ENCODE peak calls at places on chromosomes 3 and 15, in ten cellular contexts. One of them, this sample, is unnamed.

GRCh38 chr3:97942801-97943546 is 29.3 kb downstream of the RIOX2 start:
- DNase-seq in vagina: no peak
- DNase-seq in transverse colon: no peak
- DNase-seq in suprapubic skin: no peak
- DNase-seq in prostate gland: no peak
- DNase-seq in K562: no peak
- DNase-seq in GM12892: no peak
- DNase-seq in stomach: no peak
- DNase-seq in sigmoid colon: no peak
- DNase-seq in HCT116: no peak
- DNase-seq in this sample: no peak

GRCh38 chr3:148757238-148757930 is 59.7 kb downstream of the AGTR1 start:
- DNase-seq in prostate gland: no peak
- DNase-seq in stomach: no peak
- DNase-seq in transverse colon: no peak
- DNase-seq in GM12892: no peak
- DNase-seq in HCT116: no peak
- DNase-seq in K562: no peak
- DNase-seq in vagina: no peak
- DNase-seq in suprapubic skin: no peak
- DNase-seq in sigmoid colon: no peak
- DNase-seq in this sample: no peak

GRCh38 chr3:148681080-148681479 is 16.6 kb upstream of the AGTR1 start:
- DNase-seq in GM12892: no peak
- DNase-seq in vagina: no peak
- DNase-seq in suprapubic skin: no peak
- DNase-seq in stomach: no peak
- DNase-seq in prostate gland: no peak
- DNase-seq in HCT116: peak
- DNase-seq in sigmoid colon: no peak
- DNase-seq in K562: no peak
- DNase-seq in transverse colon: no peak
- DNase-seq in this sample: no peak

GRCh38 chr3:159914421-159914820 is 74.2 kb upstream of the IL12A start:
- DNase-seq in prostate gland: no peak
- DNase-seq in sigmoid colon: no peak
- DNase-seq in suprapubic skin: no peak
- DNase-seq in stomach: no peak
- DNase-seq in K562: no peak
- DNase-seq in GM12892: no peak
- DNase-seq in vagina: no peak
- DNase-seq in transverse colon: no peak
- DNase-seq in HCT116: no peak
- DNase-seq in this sample: no peak

GRCh38 chr3:146732325-146732724 is 127.2 kb upstream of the PLSCR5 start:
- DNase-seq in prostate gland: no peak
- DNase-seq in GM12892: no peak
- DNase-seq in HCT116: no peak
- DNase-seq in transverse colon: no peak
- DNase-seq in vagina: no peak
- DNase-seq in sigmoid colon: no peak
- DNase-seq in stomach: no peak
- DNase-seq in suprapubic skin: no peak
- DNase-seq in K562: no peak
- DNase-seq in this sample: no peak

GRCh38 chr3:113758389-113759029 is 11.7 kb downstream of the ATP6V1A start:
- DNase-seq in stomach: no peak
- DNase-seq in sigmoid colon: no peak
- DNase-seq in vagina: no peak
- DNase-seq in GM12892: no peak
- DNase-seq in HCT116: no peak
- DNase-seq in K562: no peak
- DNase-seq in prostate gland: no peak
- DNase-seq in suprapubic skin: no peak
- DNase-seq in transverse colon: no peak
- DNase-seq in this sample: no peak

GRCh38 chr3:184336484-184337230 is 743 bp upstream of the FAM131A start:
- DNase-seq in sigmoid colon: peak
- DNase-seq in stomach: peak
- DNase-seq in prostate gland: peak
- DNase-seq in suprapubic skin: no peak
- DNase-seq in transverse colon: peak
- DNase-seq in HCT116: no peak
- DNase-seq in K562: peak
- DNase-seq in vagina: no peak
- DNase-seq in GM12892: no peak
- DNase-seq in this sample: no peak

GRCh38 chr3:139846729-139847128 is 88.3 kb upstream of the CLSTN2 start:
- DNase-seq in K562: no peak
- DNase-seq in GM12892: no peak
- DNase-seq in HCT116: no peak
- DNase-seq in sigmoid colon: no peak
- DNase-seq in suprapubic skin: no peak
- DNase-seq in transverse colon: no peak
- DNase-seq in stomach: no peak
- DNase-seq in prostate gland: no peak
- DNase-seq in vagina: no peak
- DNase-seq in this sample: no peak

GRCh38 chr3:184289426-184289938 is 9.6 kb upstream of the PSMD2 start:
- DNase-seq in transverse colon: peak
- DNase-seq in vagina: no peak
- DNase-seq in sigmoid colon: no peak
- DNase-seq in K562: peak
- DNase-seq in prostate gland: peak
- DNase-seq in suprapubic skin: no peak
- DNase-seq in HCT116: peak
- DNase-seq in GM12892: peak
- DNase-seq in stomach: peak
- DNase-seq in this sample: peak

GRCh38 chr15:31551323-31551722 is 224.7 kb downstream of the KLF13 start:
- DNase-seq in sigmoid colon: no peak
- DNase-seq in transverse colon: no peak
- DNase-seq in stomach: no peak
- DNase-seq in vagina: no peak
- DNase-seq in GM12892: no peak
- DNase-seq in K562: no peak
- DNase-seq in HCT116: no peak
- DNase-seq in prostate gland: no peak
- DNase-seq in suprapubic skin: no peak
- DNase-seq in this sample: no peak

DNA sequence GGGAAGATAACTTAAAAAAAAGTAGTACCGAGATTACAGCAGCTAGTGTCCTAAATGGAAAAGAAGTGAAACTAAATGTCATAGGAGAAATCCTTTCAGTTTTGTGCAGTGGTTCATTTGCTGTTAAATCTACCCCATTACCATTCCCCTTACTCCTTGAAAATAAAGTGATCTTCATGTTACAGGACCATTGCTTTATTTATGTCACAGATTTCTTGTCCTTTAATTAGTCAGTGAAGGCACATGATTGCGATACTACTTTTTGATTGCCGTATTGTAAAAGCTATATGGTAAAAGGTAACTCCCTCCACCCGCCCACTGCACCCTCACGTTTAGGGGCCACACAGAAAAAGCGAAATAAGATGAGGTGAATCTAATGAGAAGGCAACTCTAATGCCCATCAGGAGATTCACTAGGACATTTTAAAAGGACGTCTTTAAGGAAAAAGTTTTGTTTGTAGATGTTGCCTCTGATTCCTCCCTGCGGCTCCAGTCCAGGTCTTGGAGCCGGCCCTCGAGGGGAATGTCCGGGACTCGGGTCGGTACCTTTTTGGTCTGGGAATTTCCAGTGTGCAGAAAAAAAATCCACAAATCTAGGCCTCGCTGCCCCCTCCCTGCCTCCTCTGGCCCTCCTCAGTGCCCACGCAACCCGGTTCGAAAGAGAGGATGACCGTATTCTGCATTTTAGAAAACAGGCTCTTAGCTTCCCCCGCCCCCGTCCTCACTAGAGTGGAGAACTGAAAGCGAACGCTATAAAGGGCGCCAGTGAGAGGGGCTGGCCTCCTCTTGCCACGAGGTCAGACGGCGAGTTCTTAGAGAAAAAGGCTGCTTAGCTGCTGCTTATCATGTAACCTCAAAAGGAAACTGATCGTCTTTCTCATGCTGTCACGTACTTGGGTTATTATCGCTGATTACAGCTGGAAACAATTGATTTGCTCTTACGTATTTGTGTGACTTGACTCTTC is 21.8 kb upstream of the NFKBIZ start:
- DNase-seq in HCT116: peak
- DNase-seq in transverse colon: peak
- DNase-seq in vagina: no peak
- DNase-seq in GM12892: peak
- DNase-seq in prostate gland: peak
- DNase-seq in stomach: peak
- DNase-seq in suprapubic skin: peak
- DNase-seq in sigmoid colon: peak
- DNase-seq in K562: peak
- DNase-seq in this sample: no peak
- TF ChIP-seq POLR2AphosphoS5 in HCT116: peak
- TF ChIP-seq POLR2AphosphoS5 in transverse colon: peak
- TF ChIP-seq POLR2AphosphoS5 in vagina: no peak
- TF ChIP-seq POLR2AphosphoS5 in GM12892: peak
- TF ChIP-seq POLR2AphosphoS5 in prostate gland: peak
- TF ChIP-seq POLR2AphosphoS5 in stomach: peak
- TF ChIP-seq POLR2AphosphoS5 in suprapubic skin: no peak
- TF ChIP-seq POLR2AphosphoS5 in sigmoid colon: peak
- TF ChIP-seq POLR2AphosphoS5 in K562: no peak
- TF ChIP-seq POLR2AphosphoS5 in this sample: peak

DNA sequence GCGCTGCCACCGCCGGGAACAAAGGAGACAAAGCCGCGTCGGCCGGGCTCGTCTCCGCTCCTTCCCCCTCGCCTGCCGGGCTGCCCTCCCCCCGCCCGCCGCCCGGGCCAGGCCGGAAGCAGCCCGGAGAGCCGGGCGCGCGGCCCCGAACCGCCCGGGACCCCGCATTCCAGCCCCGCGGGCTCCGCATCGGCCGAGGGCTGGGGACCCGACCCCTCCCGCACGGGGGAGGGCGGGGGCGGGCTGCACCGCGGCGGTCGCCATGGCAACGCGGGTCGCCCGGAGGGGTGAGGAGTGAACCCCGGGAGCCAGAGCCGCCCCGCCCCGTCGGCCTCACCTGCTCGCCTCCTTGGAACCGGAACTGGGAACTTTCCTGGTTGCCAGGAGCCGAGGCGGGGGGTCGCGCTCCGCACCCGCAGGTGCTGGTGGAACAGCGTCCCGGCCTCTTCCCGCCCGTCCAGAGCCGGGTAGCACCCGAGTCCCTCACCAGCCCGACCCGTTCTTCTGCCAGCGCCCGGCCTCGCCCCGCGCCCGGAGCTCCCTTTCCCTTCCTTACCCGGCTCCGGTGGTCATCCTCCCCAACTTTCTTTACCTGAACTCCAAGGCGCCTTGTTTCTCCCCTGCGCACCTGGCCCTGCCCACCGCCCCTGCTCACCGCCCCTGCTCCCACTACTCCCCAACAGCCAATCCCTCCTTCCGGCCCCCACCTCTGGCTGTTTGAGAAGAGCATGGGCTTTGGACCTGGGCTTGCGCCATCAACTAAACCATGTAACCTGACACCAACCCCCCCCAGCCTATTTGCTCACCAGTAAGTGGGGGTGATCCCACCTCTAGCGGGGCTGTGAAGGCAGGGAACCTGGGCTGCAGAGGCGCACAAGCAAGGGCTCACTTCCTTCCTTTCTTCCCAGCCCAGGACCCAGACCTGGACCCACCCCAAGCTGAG is at the start of gene PLXNB1:
- DNase-seq in HCT116: no peak
- DNase-seq in transverse colon: peak
- DNase-seq in K562: peak
- DNase-seq in prostate gland: peak
- DNase-seq in vagina: no peak
- DNase-seq in stomach: peak
- DNase-seq in sigmoid colon: peak
- DNase-seq in suprapubic skin: peak
- DNase-seq in GM12892: peak
- DNase-seq in this sample: peak
- TF ChIP-seq POLR2A in HCT116: no peak
- TF ChIP-seq POLR2A in transverse colon: peak
- TF ChIP-seq POLR2A in K562: peak
- TF ChIP-seq POLR2A in prostate gland: peak
- TF ChIP-seq POLR2A in vagina: no peak
- TF ChIP-seq POLR2A in stomach: no peak
- TF ChIP-seq POLR2A in sigmoid colon: no peak
- TF ChIP-seq POLR2A in suprapubic skin: no peak
- TF ChIP-seq POLR2A in GM12892: no peak
- TF ChIP-seq POLR2A in this sample: no peak

GRCh38 chr3:71130516-71131384 is 452.8 kb downstream of the FOXP1 start:
- DNase-seq in stomach: peak
- DNase-seq in HCT116: no peak
- DNase-seq in sigmoid colon: peak
- DNase-seq in suprapubic skin: peak
- DNase-seq in vagina: no peak
- DNase-seq in K562: peak
- DNase-seq in transverse colon: peak
- DNase-seq in GM12892: no peak
- DNase-seq in prostate gland: peak
- DNase-seq in this sample: no peak
- TF ChIP-seq POLR2AphosphoS5 in stomach: no peak
- TF ChIP-seq POLR2AphosphoS5 in HCT116: no peak
- TF ChIP-seq POLR2AphosphoS5 in sigmoid colon: no peak
- TF ChIP-seq POLR2AphosphoS5 in suprapubic skin: no peak
- TF ChIP-seq POLR2AphosphoS5 in vagina: peak
- TF ChIP-seq POLR2AphosphoS5 in K562: peak
- TF ChIP-seq POLR2AphosphoS5 in transverse colon: peak
- TF ChIP-seq POLR2AphosphoS5 in GM12892: no peak
- TF ChIP-seq POLR2AphosphoS5 in prostate gland: peak
- TF ChIP-seq POLR2AphosphoS5 in this sample: no peak

GRCh38 chr3:143972495-143973351 is 1.1 kb downstream of the DIPK2A start:
- DNase-seq in vagina: no peak
- DNase-seq in suprapubic skin: peak
- DNase-seq in sigmoid colon: peak
- DNase-seq in prostate gland: peak
- DNase-seq in HCT116: peak
- DNase-seq in K562: peak
- DNase-seq in stomach: peak
- DNase-seq in GM12892: peak
- DNase-seq in transverse colon: peak
- DNase-seq in this sample: peak
- TF ChIP-seq POLR2A in vagina: no peak
- TF ChIP-seq POLR2A in suprapubic skin: no peak
- TF ChIP-seq POLR2A in sigmoid colon: no peak
- TF ChIP-seq POLR2A in prostate gland: no peak
- TF ChIP-seq POLR2A in HCT116: no peak
- TF ChIP-seq POLR2A in K562: peak
- TF ChIP-seq POLR2A in stomach: no peak
- TF ChIP-seq POLR2A in GM12892: no peak
- TF ChIP-seq POLR2A in transverse colon: no peak
- TF ChIP-seq POLR2A in this sample: peak